ENCODE peak calls at places on chromosome 7, in eight cellular contexts. One of them, this sample, is unnamed. For H3K4me1, the result is how much of the 10 kb centered on the place peaks cover.

GRCh38 chr7:71645836-71646235 is 513.9 kb downstream of the GALNT17 start:
- DNase-seq in lower lobe of right lung: no peak
- DNase-seq in colonic mucosa: no peak
- DNase-seq in sigmoid colon: no peak
- DNase-seq in effector memory CD4-positive, alpha-beta T cell: no peak
- DNase-seq in transverse colon: no peak
- DNase-seq in tibial artery: no peak
- DNase-seq in stomach: no peak
- DNase-seq in this sample: no peak

GRCh38 chr7:148014473-148014872 is 576.1 kb upstream of the C7orf33 start:
- DNase-seq in lower lobe of right lung: no peak
- DNase-seq in colonic mucosa: no peak
- DNase-seq in sigmoid colon: no peak
- DNase-seq in effector memory CD4-positive, alpha-beta T cell: no peak
- DNase-seq in transverse colon: no peak
- DNase-seq in tibial artery: no peak
- DNase-seq in stomach: no peak
- DNase-seq in this sample: no peak

GRCh38 chr7:154308928-154309327 is 256.7 kb downstream of the DPP6 start:
- DNase-seq in lower lobe of right lung: no peak
- DNase-seq in colonic mucosa: no peak
- DNase-seq in sigmoid colon: no peak
- DNase-seq in effector memory CD4-positive, alpha-beta T cell: no peak
- DNase-seq in transverse colon: no peak
- DNase-seq in tibial artery: no peak
- DNase-seq in stomach: no peak
- DNase-seq in this sample: no peak

GRCh38 chr7:108285018-108285368 is 154.8 kb upstream of the LAMB4 start:
- DNase-seq in lower lobe of right lung: no peak
- DNase-seq in colonic mucosa: no peak
- DNase-seq in sigmoid colon: no peak
- DNase-seq in effector memory CD4-positive, alpha-beta T cell: no peak
- DNase-seq in transverse colon: no peak
- DNase-seq in tibial artery: no peak
- DNase-seq in stomach: no peak
- DNase-seq in this sample: no peak

GRCh38 chr7:116598278-116598677 is 73.4 kb downstream of the CAV1 start:
- DNase-seq in lower lobe of right lung: no peak
- DNase-seq in colonic mucosa: no peak
- DNase-seq in sigmoid colon: no peak
- DNase-seq in effector memory CD4-positive, alpha-beta T cell: no peak
- DNase-seq in transverse colon: no peak
- DNase-seq in tibial artery: no peak
- DNase-seq in stomach: no peak
- DNase-seq in this sample: no peak

GRCh38 chr7:47617131-47617530 is 35.2 kb upstream of the TNS3 start:
- DNase-seq in lower lobe of right lung: no peak
- DNase-seq in colonic mucosa: no peak
- DNase-seq in sigmoid colon: no peak
- DNase-seq in effector memory CD4-positive, alpha-beta T cell: no peak
- DNase-seq in transverse colon: no peak
- DNase-seq in tibial artery: no peak
- DNase-seq in stomach: no peak
- DNase-seq in this sample: no peak

GRCh38 chr7:73520673-73521635 is 1.1 kb downstream of the BAZ1B start:
- DNase-seq in lower lobe of right lung: peak
- DNase-seq in colonic mucosa: peak
- DNase-seq in sigmoid colon: no peak
- DNase-seq in effector memory CD4-positive, alpha-beta T cell: no peak
- DNase-seq in transverse colon: no peak
- DNase-seq in tibial artery: no peak
- DNase-seq in stomach: no peak
- DNase-seq in this sample: no peak

GRCh38 chr7:290554-291301 is 758 bp downstream of the FOXL3 start:
- DNase-seq in lower lobe of right lung: peak
- DNase-seq in colonic mucosa: no peak
- DNase-seq in sigmoid colon: no peak
- DNase-seq in effector memory CD4-positive, alpha-beta T cell: no peak
- DNase-seq in transverse colon: peak
- DNase-seq in tibial artery: peak
- DNase-seq in stomach: no peak
- DNase-seq in this sample: peak

GRCh38 chr7:75663302-75663907 is 75.3 kb downstream of the HIP1 start:
- DNase-seq in lower lobe of right lung: no peak
- DNase-seq in colonic mucosa: no peak
- DNase-seq in sigmoid colon: no peak
- DNase-seq in effector memory CD4-positive, alpha-beta T cell: no peak
- DNase-seq in transverse colon: no peak
- DNase-seq in tibial artery: no peak
- DNase-seq in stomach: no peak
- DNase-seq in this sample: no peak

GRCh38 chr7:29812185-29812876 is 6.0 kb downstream of the WIPF3 start:
- DNase-seq in lower lobe of right lung: no peak
- DNase-seq in colonic mucosa: no peak
- DNase-seq in sigmoid colon: no peak
- DNase-seq in effector memory CD4-positive, alpha-beta T cell: no peak
- DNase-seq in transverse colon: no peak
- DNase-seq in tibial artery: no peak
- DNase-seq in stomach: no peak
- DNase-seq in this sample: no peak

GRCh38 chr7:1055084-1055450 is 10.7 kb downstream of the GPR146 start:
- DNase-seq in lower lobe of right lung: peak
- DNase-seq in colonic mucosa: peak
- DNase-seq in sigmoid colon: peak
- DNase-seq in effector memory CD4-positive, alpha-beta T cell: no peak
- DNase-seq in transverse colon: peak
- DNase-seq in tibial artery: peak
- DNase-seq in stomach: peak
- DNase-seq in this sample: no peak

GRCh38 chr7:26534649-26535482 is 243.2 kb downstream of the SNX10 start:
- DNase-seq in lower lobe of right lung: no peak
- DNase-seq in colonic mucosa: no peak
- DNase-seq in sigmoid colon: no peak
- DNase-seq in effector memory CD4-positive, alpha-beta T cell: no peak
- DNase-seq in transverse colon: no peak
- DNase-seq in tibial artery: no peak
- DNase-seq in stomach: no peak
- DNase-seq in this sample: no peak

GRCh38 chr7:42151309-42151708 is 85.7 kb downstream of the GLI3 start:
- DNase-seq in lower lobe of right lung: no peak
- DNase-seq in colonic mucosa: no peak
- DNase-seq in sigmoid colon: no peak
- DNase-seq in effector memory CD4-positive, alpha-beta T cell: no peak
- DNase-seq in transverse colon: no peak
- DNase-seq in tibial artery: no peak
- DNase-seq in stomach: no peak
- DNase-seq in this sample: no peak
- H3K4me3 ChIP-seq in lower lobe of right lung: peak
- H3K4me3 ChIP-seq in colonic mucosa: no peak
- H3K4me3 ChIP-seq in sigmoid colon: no peak
- H3K4me3 ChIP-seq in effector memory CD4-positive, alpha-beta T cell: no peak
- H3K4me3 ChIP-seq in transverse colon: no peak
- H3K4me3 ChIP-seq in tibial artery: no peak
- H3K4me3 ChIP-seq in stomach: no peak
- H3K4me3 ChIP-seq in this sample: no peak

DNA sequence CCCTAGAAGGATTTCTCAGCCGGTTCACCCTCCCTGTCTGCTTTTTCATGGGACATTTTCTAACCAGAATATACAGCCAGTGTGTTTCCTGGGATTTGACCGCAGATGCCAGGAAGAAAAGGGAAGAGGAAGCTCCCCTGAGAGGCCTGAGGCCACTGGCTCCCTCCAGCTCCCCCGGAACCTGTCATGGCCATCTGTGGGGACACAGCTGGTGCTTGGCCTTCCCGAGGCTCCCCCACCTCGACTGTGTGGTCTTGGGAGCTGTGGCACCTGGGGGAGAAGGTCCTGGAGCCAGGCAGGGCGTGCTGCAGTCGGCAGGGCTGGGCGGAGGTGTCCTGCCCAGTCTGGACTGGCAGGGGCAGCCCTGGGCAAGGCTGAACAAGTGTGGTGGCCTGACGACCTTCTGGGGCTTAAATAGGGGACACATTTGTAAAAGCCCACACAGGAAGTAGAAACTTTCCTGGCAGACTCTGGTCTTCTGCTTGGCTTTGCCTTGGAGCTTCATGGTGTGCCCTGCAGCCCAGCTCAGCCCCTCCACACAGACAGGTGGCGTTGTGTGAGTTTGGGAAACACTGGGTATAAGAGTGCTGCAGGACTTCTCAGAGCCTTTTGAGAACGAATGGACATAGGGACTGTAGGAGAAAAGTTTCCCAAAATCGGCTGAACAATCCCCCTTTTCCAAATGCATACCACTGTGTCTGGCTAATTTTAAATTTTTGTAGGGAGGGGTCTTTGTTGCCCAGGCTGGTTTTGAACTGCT is 6.8 kb downstream of the BRI3 start:
- DNase-seq in lower lobe of right lung: no peak
- DNase-seq in colonic mucosa: no peak
- DNase-seq in sigmoid colon: no peak
- DNase-seq in effector memory CD4-positive, alpha-beta T cell: no peak
- DNase-seq in transverse colon: no peak
- DNase-seq in tibial artery: no peak
- DNase-seq in stomach: no peak
- DNase-seq in this sample: no peak
- H3K4me1 ChIP-seq in lower lobe of right lung: half or more
- H3K4me1 ChIP-seq in colonic mucosa: under half
- H3K4me1 ChIP-seq in sigmoid colon: half or more
- H3K4me1 ChIP-seq in effector memory CD4-positive, alpha-beta T cell: under half
- H3K4me1 ChIP-seq in transverse colon: half or more
- H3K4me1 ChIP-seq in tibial artery: half or more
- H3K4me1 ChIP-seq in stomach: half or more
- H3K4me1 ChIP-seq in this sample: under half

DNA sequence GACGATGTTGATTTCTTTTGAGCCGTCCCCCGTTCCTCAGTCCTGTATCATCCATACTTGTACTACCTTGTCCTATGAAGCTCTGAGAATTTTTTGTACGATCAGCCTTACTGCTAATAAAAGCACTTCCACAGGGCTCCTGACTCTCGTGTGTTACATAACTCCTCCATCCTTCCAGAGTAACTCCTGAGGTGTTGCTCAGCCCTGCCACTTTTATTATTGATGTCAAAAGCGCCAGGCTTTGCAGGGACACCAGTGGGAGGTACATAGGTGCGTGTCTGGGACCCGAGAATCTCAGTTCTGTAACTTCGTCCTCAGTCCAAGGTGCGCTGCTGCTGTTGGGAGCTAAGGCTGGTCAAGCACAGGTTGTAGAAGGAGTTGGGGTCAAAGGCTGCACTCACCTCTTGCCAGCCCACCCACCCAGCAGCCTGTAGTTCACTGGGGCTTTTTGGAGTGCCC is 957 bp downstream of the UFSP1 start:
- DNase-seq in lower lobe of right lung: no peak
- DNase-seq in colonic mucosa: no peak
- DNase-seq in sigmoid colon: no peak
- DNase-seq in effector memory CD4-positive, alpha-beta T cell: no peak
- DNase-seq in transverse colon: no peak
- DNase-seq in tibial artery: no peak
- DNase-seq in stomach: no peak
- DNase-seq in this sample: no peak
- H3K4me3 ChIP-seq in lower lobe of right lung: peak
- H3K4me3 ChIP-seq in colonic mucosa: peak
- H3K4me3 ChIP-seq in sigmoid colon: peak
- H3K4me3 ChIP-seq in effector memory CD4-positive, alpha-beta T cell: peak
- H3K4me3 ChIP-seq in transverse colon: peak
- H3K4me3 ChIP-seq in tibial artery: peak
- H3K4me3 ChIP-seq in stomach: peak
- H3K4me3 ChIP-seq in this sample: peak

GRCh38 chr7:11846311-11846710 is 14.3 kb upstream of the THSD7A start:
- DNase-seq in lower lobe of right lung: no peak
- DNase-seq in colonic mucosa: no peak
- DNase-seq in sigmoid colon: no peak
- DNase-seq in effector memory CD4-positive, alpha-beta T cell: no peak
- DNase-seq in transverse colon: no peak
- DNase-seq in tibial artery: no peak
- DNase-seq in stomach: no peak
- DNase-seq in this sample: no peak
- H3K4me1 ChIP-seq in lower lobe of right lung: under half
- H3K4me1 ChIP-seq in colonic mucosa: under half
- H3K4me1 ChIP-seq in sigmoid colon: under half
- H3K4me1 ChIP-seq in effector memory CD4-positive, alpha-beta T cell: under half
- H3K4me1 ChIP-seq in transverse colon: under half
- H3K4me1 ChIP-seq in tibial artery: under half
- H3K4me1 ChIP-seq in stomach: under half
- H3K4me1 ChIP-seq in this sample: under half

DNA sequence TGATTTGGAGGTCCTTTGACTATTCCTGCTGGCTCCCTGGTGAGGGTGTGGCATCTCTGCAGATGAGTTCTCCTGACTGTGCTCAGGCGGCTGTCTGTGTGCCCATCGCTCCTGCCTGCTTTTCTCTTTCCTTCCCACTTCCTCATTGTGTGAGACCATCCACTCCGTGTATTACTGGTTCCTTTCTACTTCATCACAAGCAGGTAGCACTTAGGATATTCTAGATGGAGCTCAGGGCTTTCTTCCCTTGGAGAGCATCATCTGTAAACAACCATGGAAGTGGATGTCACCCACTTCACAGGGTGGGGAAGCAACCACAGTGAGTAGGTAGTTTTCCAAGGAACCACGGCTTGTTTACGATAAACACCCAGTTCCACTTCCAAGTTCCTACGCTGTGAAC is 15.7 kb downstream of the DNAJB6 start:
- DNase-seq in lower lobe of right lung: no peak
- DNase-seq in colonic mucosa: no peak
- DNase-seq in sigmoid colon: peak
- DNase-seq in effector memory CD4-positive, alpha-beta T cell: no peak
- DNase-seq in transverse colon: no peak
- DNase-seq in tibial artery: peak
- DNase-seq in stomach: no peak
- DNase-seq in this sample: no peak
- H3K4me3 ChIP-seq in lower lobe of right lung: no peak
- H3K4me3 ChIP-seq in colonic mucosa: no peak
- H3K4me3 ChIP-seq in sigmoid colon: no peak
- H3K4me3 ChIP-seq in effector memory CD4-positive, alpha-beta T cell: no peak
- H3K4me3 ChIP-seq in transverse colon: no peak
- H3K4me3 ChIP-seq in tibial artery: no peak
- H3K4me3 ChIP-seq in stomach: no peak
- H3K4me3 ChIP-seq in this sample: no peak

DNA sequence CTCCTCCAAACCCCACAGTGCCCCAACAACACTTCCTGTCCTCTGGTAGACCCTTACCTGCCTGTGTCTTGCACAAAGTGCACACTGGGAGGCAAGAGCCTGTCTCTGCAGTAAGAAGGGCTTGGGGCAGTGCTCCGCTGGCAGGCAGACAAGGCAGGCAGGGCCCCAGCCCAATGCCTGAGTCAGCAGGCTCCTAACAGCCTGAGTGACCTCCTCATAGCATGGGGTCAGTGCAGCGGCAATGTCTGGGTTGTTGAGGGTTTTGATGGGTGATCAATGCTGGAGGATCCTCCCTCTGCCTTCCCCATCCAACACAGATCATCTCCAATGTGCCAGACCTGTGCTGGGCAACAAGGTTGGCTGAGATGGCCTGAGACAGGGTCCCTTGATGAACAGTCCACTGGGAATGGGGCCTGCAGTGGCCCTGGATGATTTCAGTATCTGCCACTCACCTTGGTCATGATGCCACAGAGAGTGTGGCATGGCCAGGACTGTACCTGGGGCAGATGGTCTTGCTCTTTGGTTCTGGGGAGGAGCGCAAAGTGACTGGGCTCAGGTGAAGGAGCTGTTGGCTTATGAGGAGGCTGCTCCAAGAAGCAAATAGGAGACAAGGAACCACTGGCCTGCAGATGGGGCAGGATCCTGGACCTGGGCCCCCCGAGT is 55.6 kb upstream of the CAMK2B start:
- DNase-seq in lower lobe of right lung: no peak
- DNase-seq in colonic mucosa: no peak
- DNase-seq in sigmoid colon: no peak
- DNase-seq in effector memory CD4-positive, alpha-beta T cell: no peak
- DNase-seq in transverse colon: no peak
- DNase-seq in tibial artery: peak
- DNase-seq in stomach: peak
- DNase-seq in this sample: no peak
- H3K4me1 ChIP-seq in lower lobe of right lung: under half
- H3K4me1 ChIP-seq in colonic mucosa: under half
- H3K4me1 ChIP-seq in sigmoid colon: under half
- H3K4me1 ChIP-seq in effector memory CD4-positive, alpha-beta T cell: under half
- H3K4me1 ChIP-seq in transverse colon: under half
- H3K4me1 ChIP-seq in tibial artery: under half
- H3K4me1 ChIP-seq in stomach: under half
- H3K4me1 ChIP-seq in this sample: under half

This sample was measured in Caco-2.